ENCODE peak calls at places on chromosomes 7 and 10, in eight cellular contexts. E is GM12892; S is fibroblast of lung; D is activated T-cell treated with anti-CD3 and anti-CD28 coated beads, Interleukin-2, amount 50 U/mL, for 72 hours; V is G401; T is head of caudate nucleus; X is stimulated activated CD4-positive, alpha-beta T cell treated with anti-CD3 and anti-CD28 coated beads, Interleukin-2, amount 100 ng/mL, for 24 hours; U is activated naive CD4-positive, alpha-beta T cell. C is an unnamed sample.

GRCh38 chr10:101952196-101952595 is 103.8 kb downstream of the ARMH3 start:
- DNase-seq in X (no peak), T (no peak), S (no peak), E (no peak), V (no peak), D (no peak), U (no peak), C (no peak)

GRCh38 chr10:61744469-61744868 is 81.7 kb downstream of the CABCOCO1 start:
- DNase-seq in X (no peak), E (no peak), D (peak), T (no peak), U (no peak), S (no peak), V (no peak), C (no peak)

GRCh38 chr10:17199351-17199804 is 2.1 kb downstream of the TRDMT1 start:
- DNase-seq in V (peak), E (no peak), X (no peak), D (no peak), U (no peak), S (peak), T (no peak), C (no peak)

GRCh38 chr7:23471090-23471859 is 984 bp upstream of the IGF2BP3 start:
- DNase-seq in D (peak), V (peak), U (no peak), X (no peak), E (peak), T (no peak), S (peak), C (no peak)

GRCh38 chr7:44748948-44749731 is 493 bp downstream of the ZMIZ2 start:
- DNase-seq in S (no peak), T (no peak), X (peak), D (peak), E (no peak), V (no peak), U (no peak), C (no peak)

GRCh38 chr7:86942081-86942480 is 117.4 kb downstream of the ELAPOR2 start:
- DNase-seq in U (no peak), E (no peak), V (no peak), X (no peak), D (no peak), S (peak), T (no peak), C (no peak)

GRCh38 chr10:125936331-125936730 is 40.0 kb downstream of the FANK1 start:
- DNase-seq in X (no peak), U (no peak), V (no peak), D (no peak), E (no peak), T (no peak), S (no peak), C (no peak)

GRCh38 chr10:130021373-130021950 is 57.4 kb upstream of the EBF3 start:
- DNase-seq in V (no peak), D (no peak), S (peak), T (no peak), E (no peak), U (no peak), X (no peak), C (no peak)

GRCh38 chr10:86251426-86251825 is 115.2 kb downstream of the GRID1 start:
- DNase-seq in T (peak), U (no peak), X (no peak), S (no peak), D (no peak), V (no peak), E (no peak), C (no peak)

GRCh38 chr10:64873959-64874358 is 1352.8 kb downstream of the REEP3 start:
- DNase-seq in S (no peak), V (no peak), X (no peak), E (no peak), T (no peak), U (no peak), D (no peak), C (no peak)

GRCh38 chr7:26140380-26140779 is 11.6 kb upstream of the NFE2L3 start:
- DNase-seq in S (no peak), X (no peak), V (no peak), D (no peak), T (no peak), U (no peak), E (no peak), C (no peak)

GRCh38 chr10:62733654-62734293 is 70.7 kb upstream of the ADO start:
- DNase-seq in T (no peak), S (no peak), V (no peak), U (no peak), X (no peak), E (no peak), D (peak), C (no peak)

GRCh38 chr10:125004571-125005311 is 62.8 kb downstream of the ZRANB1 start:
- DNase-seq in T (peak), U (no peak), V (no peak), E (no peak), D (no peak), S (no peak), X (no peak), C (no peak)

GRCh38 chr7:78967046-78967445 is 486.4 kb downstream of the MAGI2 start:
- DNase-seq in D (no peak), X (no peak), U (no peak), E (no peak), V (no peak), T (no peak), S (peak), C (no peak)

GRCh38 chr10:132314336-132314735 is 6.6 kb upstream of the STK32C start:
- DNase-seq in U (no peak), D (no peak), V (no peak), X (no peak), E (no peak), S (no peak), T (no peak), C (no peak)

GRCh38 chr10:110527731-110528171 is 30.0 kb downstream of the DUSP5 start:
- DNase-seq in X (no peak), E (no peak), T (no peak), U (no peak), S (no peak), D (no peak), V (no peak), C (no peak)

GRCh38 chr7:23456093-23456492 is 14.2 kb downstream of the IGF2BP3 start:
- DNase-seq in U (no peak), V (no peak), S (no peak), D (no peak), E (no peak), T (no peak), X (no peak), C (no peak)

GRCh38 chr10:44935201-44935960 is 24.2 kb upstream of the RASSF4 start:
- DNase-seq in V (no peak), D (no peak), S (peak), T (peak), X (no peak), E (no peak), U (no peak), C (peak)

GRCh38 chr7:75915416-75916156 is 631 bp downstream of the POR start:
- DNase-seq in D (no peak), E (no peak), X (peak), S (peak), T (peak), U (no peak), V (peak), C (peak)

GRCh38 chr10:65518379-65518778 is 1407.5 kb upstream of the LRRTM3 start:
- DNase-seq in V (no peak), D (no peak), E (no peak), T (no peak), U (no peak), S (no peak), X (no peak), C (no peak)

GRCh38 chr10:71232089-71232998 is 20.0 kb downstream of the UNC5B start:
- DNase-seq in U (no peak), D (no peak), E (no peak), X (no peak), S (peak), V (peak), T (peak), C (peak)

GRCh38 chr10:62270020-62270419 is 1.4 kb upstream of the RTKN2 start:
- DNase-seq in X (no peak), V (no peak), U (no peak), E (no peak), D (peak), S (no peak), T (no peak), C (no peak)

GRCh38 chr7:123624527-123625183 is 23.0 kb downstream of the ASB15 start:
- DNase-seq in V (peak), S (no peak), U (no peak), X (peak), T (peak), E (peak), D (peak), C (no peak)

GRCh38 chr10:131049051-131049450 is 262.5 kb downstream of the TCERG1L start:
- DNase-seq in D (no peak), E (no peak), S (no peak), X (no peak), U (no peak), T (no peak), V (peak), C (no peak)

GRCh38 chr7:86908948-86909347 is 150.5 kb downstream of the ELAPOR2 start:
- DNase-seq in U (no peak), X (no peak), V (no peak), E (no peak), D (no peak), T (no peak), S (peak), C (no peak)

GRCh38 chr7:98125758-98126157 is 19.1 kb downstream of the LMTK2 start:
- DNase-seq in E (no peak), T (no peak), D (no peak), S (no peak), X (no peak), V (no peak), U (no peak), C (no peak)

GRCh38 chr10:128268015-128268722 is 141.9 kb upstream of the MKI67 start:
- DNase-seq in S (peak), D (peak), U (no peak), V (peak), E (no peak), T (peak), X (no peak), C (peak)

GRCh38 chr7:57579454-57579853 is 129.5 kb downstream of the ZNF716 start:
- DNase-seq in T (no peak), D (no peak), V (no peak), E (no peak), S (no peak), U (no peak), X (no peak), C (no peak)

GRCh38 chr10:11430421-11431275 is 180.8 kb downstream of the USP6NL start:
- DNase-seq in T (no peak), E (no peak), U (no peak), D (no peak), S (no peak), X (no peak), V (no peak), C (no peak)

GRCh38 chr7:81331061-81332018 is 412.5 kb upstream of the SEMA3C start:
- DNase-seq in D (no peak), X (no peak), S (no peak), T (no peak), U (no peak), E (no peak), V (no peak), C (no peak)

GRCh38 chr10:14244147-14244546 is 86.6 kb downstream of the FRMD4A start:
- DNase-seq in D (no peak), T (no peak), X (no peak), V (peak), E (no peak), U (no peak), S (peak), C (no peak)

GRCh38 chr7:64908358-64908757 is 5.3 kb downstream of the ZNF273 start:
- DNase-seq in E (no peak), T (no peak), D (no peak), U (no peak), X (no peak), V (no peak), S (no peak), C (no peak)

GRCh38 chr7:8260871-8261707 is 878 bp downstream of the ICA1 start:
- DNase-seq in X (no peak), V (peak), E (no peak), S (peak), U (no peak), T (peak), D (peak), C (no peak)

GRCh38 chr7:44050121-44050914 is 5.8 kb downstream of the DBNL start:
- DNase-seq in V (no peak), E (no peak), S (no peak), T (no peak), U (no peak), X (no peak), D (no peak), C (no peak)

GRCh38 chr10:11197266-11197712 is 179.6 kb downstream of the CELF2 start:
- DNase-seq in X (no peak), S (peak), D (no peak), T (no peak), U (no peak), V (no peak), E (no peak), C (peak)

C was measured in substantia nigra.